ENCODE peak calls at places on chromosomes 5 and 9, in five cellular contexts. O is Calu3, P is brain microvascular endothelial cell, H is heart right ventricle, E is foreskin fibroblast. V is an unnamed sample.
A peak's percentile ranks its signal among the peaks of the same experiment; 100 is the strongest.

GRCh38 chr5:171953860-171954701 is 52.4 kb downstream of the FBXW11 start:
- DNase-seq in E (peak; percentile 80), H (no peak), P (peak; percentile 55), O (peak; percentile 46), V (peak; percentile 39)

GRCh38 chr9:38068616-38068865 is 486 bp downstream of the SHB start:
- DNase-seq in H (no peak), E (peak; percentile 81), P (no peak), O (no peak), V (peak; percentile 71)

GRCh38 chr9:124769451-124770358 is 1.4 kb downstream of the NR6A1 start:
- DNase-seq in E (peak; percentile 31), P (no peak), O (peak; percentile 46), H (no peak), V (no peak)

GRCh38 chr5:172114875-172115422 is 73.1 kb downstream of the STK10 start:
- DNase-seq in H (peak; percentile 54), P (no peak), O (no peak), E (no peak), V (no peak)

GRCh38 chr9:134344068-134344820 is 18.0 kb downstream of the RXRA start:
- DNase-seq in H (peak; percentile 57), E (no peak), O (no peak), P (no peak), V (peak; percentile 32)

GRCh38 chr5:102481044-102481715 is 17.6 kb downstream of the SLCO6A1 start:
- DNase-seq in E (no peak), O (no peak), H (no peak), P (no peak), V (peak; percentile 54)

GRCh38 chr9:109020113-109020512 is 6.8 kb upstream of the CTNNAL1 start:
- DNase-seq in O (no peak), P (no peak), E (no peak), H (no peak), V (no peak)

GRCh38 chr5:52922384-52922783 is 66.8 kb upstream of the ITGA2 start:
- DNase-seq in O (peak; percentile 81), H (no peak), P (peak; percentile 98), E (peak; percentile 94), V (peak; percentile 79)

GRCh38 chr9:89933578-89933977 is 328.8 kb downstream of the GADD45G start:
- DNase-seq in H (no peak), O (no peak), P (no peak), E (no peak), V (no peak)

GRCh38 chr9:3495850-3496249 is 30.0 kb downstream of the RFX3 start:
- DNase-seq in O (no peak), E (no peak), P (no peak), H (no peak), V (no peak)

GRCh38 chr9:93895535-93895934 is 59.6 kb downstream of the BARX1 start:
- DNase-seq in O (no peak), P (no peak), H (no peak), E (no peak), V (no peak)

GRCh38 chr5:64680289-64680688 is 10.0 kb upstream of the SHISAL2B start:
- DNase-seq in E (peak; percentile 17), H (no peak), P (peak; percentile 14), O (no peak), V (no peak)

GRCh38 chr5:16550316-16550952 is 66.4 kb downstream of the RETREG1 start:
- DNase-seq in E (peak; percentile 80), H (peak; percentile 28), O (peak; percentile 81), P (no peak), V (peak; percentile 40)
- TF ChIP-seq CTCF in E (peak; percentile 87), H (peak; percentile 64), O (peak; percentile 86), P (peak; percentile 92), V (peak; percentile 77)

GRCh38 chr5:139378101-139378825 is 4.8 kb downstream of the SLC23A1 start:
- DNase-seq in E (no peak), H (no peak), O (no peak), P (no peak), V (no peak)

GRCh38 chr5:139377226-139377625 is 5.9 kb downstream of the SLC23A1 start:
- DNase-seq in E (no peak), O (no peak), H (no peak), P (no peak), V (no peak)

GRCh38 chr5:139371482-139372435 is 11.3 kb downstream of the SLC23A1 start:
- DNase-seq in H (no peak), P (no peak), O (no peak), E (peak; percentile 25), V (peak; percentile 42)

GRCh38 chr5:139376364-139376763 is 6.7 kb downstream of the SLC23A1 start:
- DNase-seq in P (no peak), O (no peak), E (no peak), H (no peak), V (no peak)

DNA sequence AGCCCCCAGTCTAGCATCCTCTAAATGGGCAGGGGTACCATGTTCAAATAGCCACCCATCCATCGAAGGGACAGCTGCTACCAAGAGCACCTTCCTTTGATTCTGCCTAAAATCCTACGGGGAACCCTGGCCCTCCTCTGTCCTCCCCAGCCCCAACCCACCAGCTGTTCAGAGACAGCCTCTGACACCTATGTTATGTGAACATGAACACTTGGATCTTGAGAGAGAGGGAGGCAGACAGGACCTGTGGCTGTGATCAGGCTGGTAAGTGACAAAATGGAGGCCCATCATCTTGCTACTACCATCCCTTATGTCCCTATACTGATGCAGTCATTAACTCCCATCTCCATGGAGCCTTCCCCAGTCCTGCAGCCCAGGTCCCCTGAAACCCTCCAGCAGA is 8.2 kb downstream of the SLC23A1 start:
- DNase-seq in H (no peak), O (no peak), P (no peak), E (no peak), V (no peak)
- TF ChIP-seq CTCF in H (no peak), O (no peak), P (no peak), E (no peak), V (no peak)

DNA sequence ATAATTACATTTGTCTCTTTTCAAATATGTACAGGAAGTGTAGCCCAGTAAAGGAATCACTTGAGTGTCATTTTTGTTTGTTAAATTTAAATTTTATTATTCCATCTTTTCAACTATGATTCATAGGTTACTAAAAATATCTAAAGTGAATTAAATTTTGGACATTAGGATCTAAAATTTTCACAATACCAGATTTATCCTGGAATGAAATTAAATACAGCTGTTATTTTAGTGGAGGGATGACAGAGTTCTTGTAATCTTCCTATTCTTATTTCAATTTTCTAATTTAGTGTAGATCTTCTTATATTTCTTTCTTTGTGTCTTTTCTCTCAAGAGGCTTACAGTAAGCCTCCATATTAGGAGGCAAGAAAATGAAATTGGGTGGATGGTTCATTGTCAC is 167.8 kb upstream of the TNC start:
- DNase-seq in O (no peak), P (no peak), E (peak; percentile 14), H (no peak), V (no peak)
- TF ChIP-seq CTCF in O (no peak), P (no peak), E (no peak), H (no peak), V (no peak)

DNA sequence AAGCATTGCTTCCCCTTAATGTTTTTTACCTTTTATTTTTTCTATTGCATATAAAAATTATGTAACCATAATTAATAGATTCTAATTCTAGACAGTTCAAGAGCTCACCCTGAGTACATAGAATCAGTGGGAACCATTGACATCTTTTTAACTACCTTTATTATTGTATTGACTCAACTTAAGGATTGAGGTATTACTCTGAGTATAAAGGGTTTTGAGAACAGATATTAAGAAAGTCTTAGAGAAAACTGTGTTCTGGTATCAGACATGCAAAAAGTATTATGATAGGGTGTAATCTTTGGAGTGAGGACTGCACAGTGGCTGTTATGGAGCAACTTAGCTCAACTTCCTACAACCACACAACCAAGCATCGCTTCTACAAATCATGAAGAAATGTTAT is 8.9 kb downstream of the SPEF2 start:
- DNase-seq in E (no peak), H (no peak), P (no peak), O (no peak), V (no peak)
- TF ChIP-seq CTCF in E (no peak), H (no peak), P (no peak), O (no peak), V (no peak)

GRCh38 chr5:16866795-16867584 is 69.1 kb downstream of the MYO10 start:
- DNase-seq in E (peak; percentile 43), P (peak; percentile 63), O (no peak), H (no peak), V (peak; percentile 46)
- TF ChIP-seq CTCF in E (no peak), P (no peak), O (no peak), H (no peak), V (no peak)

DNA sequence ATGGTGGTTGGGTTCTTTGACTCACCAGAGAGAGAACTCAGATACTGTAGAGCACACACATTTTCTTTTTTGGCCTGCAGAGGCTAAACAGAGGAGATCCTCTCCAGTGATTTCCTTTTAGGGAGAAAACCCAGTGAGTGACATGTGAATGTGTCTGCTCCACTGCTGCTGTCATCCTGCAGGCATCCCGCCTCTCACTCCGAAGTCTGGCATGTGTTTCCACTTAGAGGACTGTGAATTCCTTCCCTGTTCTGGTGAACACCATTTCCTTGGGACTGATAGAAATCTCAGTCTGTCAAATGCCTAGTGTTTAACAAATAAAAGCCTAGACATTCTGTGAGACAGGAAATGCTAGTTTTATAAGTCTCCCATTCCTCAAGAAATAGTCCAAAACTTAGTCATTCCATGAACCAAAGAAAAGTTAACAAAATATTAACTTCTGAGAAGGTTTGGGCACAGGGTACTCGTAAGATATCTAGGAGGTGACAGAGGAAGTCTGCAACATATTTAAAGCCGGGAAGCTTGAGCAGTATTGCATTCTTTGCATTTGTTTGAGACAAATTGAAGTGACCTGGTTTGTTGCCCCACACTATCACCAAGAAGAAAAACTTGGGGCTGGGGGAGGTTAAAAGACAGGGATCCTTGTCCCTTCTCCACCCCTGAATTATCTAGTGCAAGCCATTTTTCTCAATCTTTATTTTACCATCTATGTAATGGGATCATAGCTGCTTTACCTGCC is 74.9 kb upstream of the NIPAL4 start:
- DNase-seq in E (peak; percentile 98), P (peak; percentile 99), H (peak; percentile 65), O (peak; percentile 50), V (peak; percentile 98)
- TF ChIP-seq CTCF in E (no peak), P (peak; percentile 8), H (no peak), O (no peak), V (no peak)

GRCh38 chr5:96381526-96381925 is 51.5 kb downstream of the PCSK1 start:
- DNase-seq in P (no peak), O (no peak), E (peak; percentile 18), H (peak; percentile 10), V (no peak)
- TF ChIP-seq CTCF in P (peak; percentile 14), O (no peak), E (no peak), H (peak; percentile 13), V (peak; percentile 8)

DNA sequence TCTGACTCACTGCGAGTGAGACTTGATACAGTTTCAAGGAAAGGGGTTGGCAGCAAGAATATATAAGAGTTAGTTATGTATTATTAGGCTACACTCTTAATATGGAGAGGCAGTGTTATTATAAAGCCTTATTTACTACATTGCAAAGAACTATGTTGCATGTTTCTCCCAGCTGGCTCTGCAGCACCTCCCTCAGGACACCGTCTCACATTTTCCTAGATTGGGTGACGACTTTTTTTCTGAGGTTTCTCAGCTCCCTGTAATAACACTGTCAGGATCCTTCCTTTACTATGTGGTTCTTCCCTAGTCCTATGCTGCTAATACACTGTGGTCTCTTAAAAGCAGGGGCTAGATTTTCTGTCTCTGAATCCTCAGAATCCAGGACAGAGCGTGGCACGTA is 153.7 kb downstream of the INSYN2B start:
- DNase-seq in H (no peak), O (no peak), P (peak; percentile 7), E (peak; percentile 46), V (no peak)
- TF ChIP-seq CTCF in H (no peak), O (no peak), P (peak; percentile 47), E (peak; percentile 32), V (peak; percentile 6)